ENCODE peak calls at places on chromosomes 4 and X, in ten cellular contexts. One of them, this sample, is unnamed.

GRCh38 chr4:117479673-117480072 is 394.3 kb upstream of the TRAM1L1 start:
- DNase-seq in K562: no peak
- DNase-seq in breast epithelium: no peak
- DNase-seq in transverse colon: no peak
- DNase-seq in upper lobe of left lung: no peak
- DNase-seq in sigmoid colon: no peak
- DNase-seq in prostate gland: no peak
- DNase-seq in GM12878: no peak
- DNase-seq in suprapubic skin: no peak
- DNase-seq in spleen: no peak
- DNase-seq in this sample: no peak

GRCh38 chr4:88106205-88106604 is 52.2 kb downstream of the ABCG2 start:
- DNase-seq in GM12878: no peak
- DNase-seq in transverse colon: no peak
- DNase-seq in spleen: no peak
- DNase-seq in prostate gland: no peak
- DNase-seq in sigmoid colon: no peak
- DNase-seq in breast epithelium: no peak
- DNase-seq in upper lobe of left lung: no peak
- DNase-seq in suprapubic skin: no peak
- DNase-seq in K562: no peak
- DNase-seq in this sample: no peak

GRCh38 chr4:44558206-44558605 is 93.2 kb downstream of the YIPF7 start:
- DNase-seq in K562: no peak
- DNase-seq in sigmoid colon: no peak
- DNase-seq in suprapubic skin: no peak
- DNase-seq in breast epithelium: no peak
- DNase-seq in prostate gland: no peak
- DNase-seq in spleen: no peak
- DNase-seq in transverse colon: no peak
- DNase-seq in upper lobe of left lung: no peak
- DNase-seq in GM12878: no peak
- DNase-seq in this sample: no peak

GRCh38 chr4:78601013-78601412 is 49.4 kb downstream of the ANXA3 start:
- DNase-seq in GM12878: peak
- DNase-seq in suprapubic skin: no peak
- DNase-seq in K562: peak
- DNase-seq in prostate gland: no peak
- DNase-seq in upper lobe of left lung: no peak
- DNase-seq in transverse colon: no peak
- DNase-seq in breast epithelium: no peak
- DNase-seq in sigmoid colon: no peak
- DNase-seq in spleen: no peak
- DNase-seq in this sample: no peak

GRCh38 chr4:105707783-105708182 is 706 bp downstream of the INTS12 start:
- DNase-seq in transverse colon: no peak
- DNase-seq in breast epithelium: no peak
- DNase-seq in K562: no peak
- DNase-seq in spleen: no peak
- DNase-seq in prostate gland: no peak
- DNase-seq in GM12878: no peak
- DNase-seq in upper lobe of left lung: no peak
- DNase-seq in suprapubic skin: no peak
- DNase-seq in sigmoid colon: no peak
- DNase-seq in this sample: no peak

GRCh38 chr4:11028334-11028733 is 343.8 kb upstream of the CLNK start:
- DNase-seq in breast epithelium: no peak
- DNase-seq in prostate gland: no peak
- DNase-seq in upper lobe of left lung: no peak
- DNase-seq in K562: no peak
- DNase-seq in suprapubic skin: no peak
- DNase-seq in transverse colon: no peak
- DNase-seq in sigmoid colon: no peak
- DNase-seq in spleen: no peak
- DNase-seq in GM12878: no peak
- DNase-seq in this sample: no peak

GRCh38 chr4:89482248-89482647 is 174.6 kb upstream of the GPRIN3 start:
- DNase-seq in suprapubic skin: no peak
- DNase-seq in prostate gland: no peak
- DNase-seq in K562: peak
- DNase-seq in breast epithelium: no peak
- DNase-seq in spleen: no peak
- DNase-seq in GM12878: no peak
- DNase-seq in upper lobe of left lung: no peak
- DNase-seq in sigmoid colon: no peak
- DNase-seq in transverse colon: no peak
- DNase-seq in this sample: no peak

GRCh38 chrX:40772290-40772689 is 36.9 kb upstream of the MED14 start:
- DNase-seq in sigmoid colon: no peak
- DNase-seq in prostate gland: no peak
- DNase-seq in suprapubic skin: no peak
- DNase-seq in upper lobe of left lung: no peak
- DNase-seq in breast epithelium: no peak
- DNase-seq in K562: no peak
- DNase-seq in spleen: no peak
- DNase-seq in transverse colon: no peak
- DNase-seq in GM12878: no peak
- DNase-seq in this sample: no peak

GRCh38 chrX:85503258-85504158 is 124.0 kb upstream of the POF1B start:
- DNase-seq in spleen: no peak
- DNase-seq in K562: no peak
- DNase-seq in upper lobe of left lung: no peak
- DNase-seq in suprapubic skin: no peak
- DNase-seq in GM12878: no peak
- DNase-seq in sigmoid colon: no peak
- DNase-seq in transverse colon: peak
- DNase-seq in prostate gland: no peak
- DNase-seq in breast epithelium: no peak
- DNase-seq in this sample: no peak

GRCh38 chr4:113398441-113399143 is 349.1 kb downstream of the ANK2 start:
- DNase-seq in suprapubic skin: no peak
- DNase-seq in K562: no peak
- DNase-seq in GM12878: no peak
- DNase-seq in spleen: no peak
- DNase-seq in breast epithelium: no peak
- DNase-seq in prostate gland: no peak
- DNase-seq in upper lobe of left lung: no peak
- DNase-seq in transverse colon: no peak
- DNase-seq in sigmoid colon: no peak
- DNase-seq in this sample: no peak

GRCh38 chr4:113397114-113397701 is 347.8 kb downstream of the ANK2 start:
- DNase-seq in spleen: no peak
- DNase-seq in breast epithelium: no peak
- DNase-seq in sigmoid colon: no peak
- DNase-seq in suprapubic skin: no peak
- DNase-seq in transverse colon: no peak
- DNase-seq in GM12878: no peak
- DNase-seq in K562: no peak
- DNase-seq in prostate gland: no peak
- DNase-seq in upper lobe of left lung: no peak
- DNase-seq in this sample: no peak

GRCh38 chr4:113390850-113391249 is 341.4 kb downstream of the ANK2 start:
- DNase-seq in transverse colon: no peak
- DNase-seq in upper lobe of left lung: no peak
- DNase-seq in K562: no peak
- DNase-seq in spleen: no peak
- DNase-seq in suprapubic skin: no peak
- DNase-seq in prostate gland: no peak
- DNase-seq in GM12878: no peak
- DNase-seq in sigmoid colon: no peak
- DNase-seq in breast epithelium: no peak
- DNase-seq in this sample: no peak

GRCh38 chr4:113394108-113394729 is 344.8 kb downstream of the ANK2 start:
- DNase-seq in breast epithelium: no peak
- DNase-seq in transverse colon: no peak
- DNase-seq in K562: no peak
- DNase-seq in spleen: no peak
- DNase-seq in suprapubic skin: no peak
- DNase-seq in prostate gland: no peak
- DNase-seq in GM12878: no peak
- DNase-seq in sigmoid colon: no peak
- DNase-seq in upper lobe of left lung: no peak
- DNase-seq in this sample: no peak

GRCh38 chr4:113394730-113395530 is 345.5 kb downstream of the ANK2 start:
- DNase-seq in suprapubic skin: no peak
- DNase-seq in sigmoid colon: peak
- DNase-seq in breast epithelium: no peak
- DNase-seq in prostate gland: peak
- DNase-seq in K562: peak
- DNase-seq in upper lobe of left lung: peak
- DNase-seq in transverse colon: peak
- DNase-seq in GM12878: peak
- DNase-seq in spleen: no peak
- DNase-seq in this sample: peak
- TF ChIP-seq POLR2A in suprapubic skin: no peak
- TF ChIP-seq POLR2A in sigmoid colon: no peak
- TF ChIP-seq POLR2A in breast epithelium: no peak
- TF ChIP-seq POLR2A in prostate gland: peak
- TF ChIP-seq POLR2A in K562: no peak
- TF ChIP-seq POLR2A in upper lobe of left lung: no peak
- TF ChIP-seq POLR2A in transverse colon: no peak
- TF ChIP-seq POLR2A in GM12878: no peak
- TF ChIP-seq POLR2A in spleen: no peak
- TF ChIP-seq POLR2A in this sample: no peak

GRCh38 chrX:130108647-130109428 is 1.5 kb downstream of the ELF4 start:
- DNase-seq in upper lobe of left lung: peak
- DNase-seq in sigmoid colon: no peak
- DNase-seq in prostate gland: no peak
- DNase-seq in GM12878: no peak
- DNase-seq in suprapubic skin: no peak
- DNase-seq in K562: peak
- DNase-seq in spleen: peak
- DNase-seq in breast epithelium: no peak
- DNase-seq in transverse colon: peak
- DNase-seq in this sample: no peak
- H3K4me3 ChIP-seq in upper lobe of left lung: peak
- H3K4me3 ChIP-seq in sigmoid colon: peak
- H3K4me3 ChIP-seq in prostate gland: peak
- H3K4me3 ChIP-seq in GM12878: peak
- H3K4me3 ChIP-seq in suprapubic skin: peak
- H3K4me3 ChIP-seq in K562: peak
- H3K4me3 ChIP-seq in spleen: peak
- H3K4me3 ChIP-seq in breast epithelium: peak
- H3K4me3 ChIP-seq in transverse colon: peak
- H3K4me3 ChIP-seq in this sample: peak

GRCh38 chrX:100593142-100593541 is 8.4 kb downstream of the TNMD start:
- DNase-seq in GM12878: no peak
- DNase-seq in transverse colon: no peak
- DNase-seq in upper lobe of left lung: no peak
- DNase-seq in suprapubic skin: no peak
- DNase-seq in spleen: no peak
- DNase-seq in K562: no peak
- DNase-seq in breast epithelium: no peak
- DNase-seq in prostate gland: no peak
- DNase-seq in sigmoid colon: no peak
- DNase-seq in this sample: no peak

GRCh38 chrX:100596601-100597000 is 11.9 kb downstream of the TNMD start:
- DNase-seq in GM12878: no peak
- DNase-seq in K562: no peak
- DNase-seq in spleen: no peak
- DNase-seq in breast epithelium: no peak
- DNase-seq in upper lobe of left lung: no peak
- DNase-seq in sigmoid colon: no peak
- DNase-seq in prostate gland: no peak
- DNase-seq in suprapubic skin: no peak
- DNase-seq in transverse colon: no peak
- DNase-seq in this sample: no peak

GRCh38 chrX:100587846-100588245 is 3.1 kb downstream of the TNMD start:
- DNase-seq in transverse colon: peak
- DNase-seq in GM12878: no peak
- DNase-seq in breast epithelium: no peak
- DNase-seq in upper lobe of left lung: no peak
- DNase-seq in K562: no peak
- DNase-seq in prostate gland: no peak
- DNase-seq in sigmoid colon: no peak
- DNase-seq in suprapubic skin: no peak
- DNase-seq in spleen: no peak
- DNase-seq in this sample: no peak

DNA sequence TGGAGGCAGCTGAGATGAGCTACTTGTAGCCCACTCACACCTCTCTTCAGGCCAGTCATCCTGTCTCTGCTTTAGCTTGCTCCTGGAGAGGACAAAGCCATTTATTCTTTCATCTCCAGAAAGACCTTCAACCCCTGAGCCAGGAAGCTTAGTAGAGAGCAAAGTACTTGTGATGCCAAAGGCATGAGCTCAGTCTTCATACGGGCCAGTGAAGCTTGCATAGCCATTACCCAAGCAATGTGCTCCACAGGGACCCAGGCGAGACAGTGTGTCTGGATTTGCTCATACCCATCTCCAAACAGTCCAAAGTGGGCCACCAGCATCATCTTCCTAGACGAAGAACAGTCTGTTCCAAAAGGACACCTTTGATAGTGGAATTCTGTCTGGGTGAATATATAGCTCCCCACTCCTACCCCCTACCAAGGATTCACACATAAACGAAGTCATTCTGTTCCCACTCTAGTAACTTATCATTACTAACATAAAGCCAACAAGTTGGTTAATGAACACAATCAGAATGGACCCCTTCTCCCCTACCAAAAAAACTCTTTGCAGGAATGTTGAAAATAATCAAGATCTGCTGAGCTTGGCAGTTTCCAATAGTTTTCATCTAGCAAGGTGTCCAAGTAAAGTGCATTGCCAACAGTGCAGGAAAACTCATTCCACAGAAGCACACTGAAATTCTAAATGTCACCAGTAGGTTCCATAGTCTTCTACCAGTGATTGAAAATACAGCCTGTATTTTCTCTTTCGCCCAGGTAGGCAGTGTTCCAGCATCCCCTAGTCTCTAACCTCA is 6.7 kb downstream of the TNMD start:
- DNase-seq in sigmoid colon: peak
- DNase-seq in spleen: no peak
- DNase-seq in K562: no peak
- DNase-seq in GM12878: no peak
- DNase-seq in suprapubic skin: no peak
- DNase-seq in upper lobe of left lung: no peak
- DNase-seq in prostate gland: no peak
- DNase-seq in transverse colon: no peak
- DNase-seq in breast epithelium: no peak
- DNase-seq in this sample: no peak
- TF ChIP-seq POLR2AphosphoS5 in sigmoid colon: no peak
- TF ChIP-seq POLR2AphosphoS5 in spleen: no peak
- TF ChIP-seq POLR2AphosphoS5 in K562: no peak
- TF ChIP-seq POLR2AphosphoS5 in GM12878: no peak
- TF ChIP-seq POLR2AphosphoS5 in suprapubic skin: no peak
- TF ChIP-seq POLR2AphosphoS5 in upper lobe of left lung: no peak
- TF ChIP-seq POLR2AphosphoS5 in prostate gland: no peak
- TF ChIP-seq POLR2AphosphoS5 in transverse colon: no peak
- TF ChIP-seq POLR2AphosphoS5 in breast epithelium: no peak
- TF ChIP-seq POLR2AphosphoS5 in this sample: no peak

DNA sequence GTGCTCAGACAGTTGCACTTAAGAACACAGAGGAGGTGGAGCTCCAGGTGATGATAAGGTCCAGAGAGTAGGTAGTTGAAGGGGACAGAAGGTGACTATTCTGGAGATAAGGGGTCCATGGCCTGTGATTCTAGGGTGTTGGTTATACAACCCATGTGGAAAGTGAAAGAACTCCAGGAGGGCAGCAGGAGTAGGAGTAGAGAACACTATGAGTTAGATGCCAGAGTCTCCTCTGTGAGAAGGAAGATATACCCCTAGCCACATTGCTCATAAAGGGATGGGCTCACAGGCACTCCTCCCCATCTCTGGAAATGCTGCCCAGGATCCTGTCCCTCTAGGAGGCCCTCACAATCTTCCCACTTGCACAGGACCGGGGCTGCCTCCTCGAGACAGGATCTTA is 9.2 kb downstream of the MAGED1 start:
- DNase-seq in sigmoid colon: no peak
- DNase-seq in suprapubic skin: no peak
- DNase-seq in GM12878: no peak
- DNase-seq in breast epithelium: no peak
- DNase-seq in upper lobe of left lung: no peak
- DNase-seq in prostate gland: no peak
- DNase-seq in transverse colon: no peak
- DNase-seq in K562: no peak
- DNase-seq in spleen: no peak
- DNase-seq in this sample: no peak
- TF ChIP-seq POLR2A in sigmoid colon: no peak
- TF ChIP-seq POLR2A in suprapubic skin: no peak
- TF ChIP-seq POLR2A in GM12878: no peak
- TF ChIP-seq POLR2A in breast epithelium: no peak
- TF ChIP-seq POLR2A in upper lobe of left lung: no peak
- TF ChIP-seq POLR2A in prostate gland: no peak
- TF ChIP-seq POLR2A in transverse colon: no peak
- TF ChIP-seq POLR2A in K562: no peak
- TF ChIP-seq POLR2A in spleen: no peak
- TF ChIP-seq POLR2A in this sample: no peak